ENCODE peak calls at places on chromosomes 6 and 20, in four cellular contexts. E is A549, H is uterus, A is upper lobe of right lung. Q is an unnamed sample.

GRCh38 chr20:38766071-38766470 is 17.8 kb downstream of the ACTR5 start:
- DNase-seq in E (no peak), A (no peak), H (no peak), Q (no peak)

GRCh38 chr20:24379116-24379927 is 90.1 kb upstream of the SYNDIG1 start:
- DNase-seq in E (peak), A (no peak), H (peak), Q (no peak)

GRCh38 chr6:36131517-36132220 is 1.4 kb downstream of the MAPK13 start:
- DNase-seq in H (peak), E (no peak), A (peak), Q (no peak)

GRCh38 chr20:63834545-63834880 is 3.4 kb upstream of the ZBTB46 start:
- DNase-seq in E (no peak), A (no peak), H (no peak), Q (no peak)

GRCh38 chr6:57242505-57242904 is 20.4 kb upstream of the RAB23 start:
- DNase-seq in A (no peak), E (peak), H (no peak), Q (no peak)

GRCh38 chr20:52529856-52530255 is 338.3 kb upstream of the ZFP64 start:
- DNase-seq in A (no peak), H (no peak), E (no peak), Q (no peak)

GRCh38 chr6:5055118-5055517 is 30.0 kb upstream of the PPP1R3G start:
- DNase-seq in A (no peak), H (no peak), E (no peak), Q (no peak)

GRCh38 chr6:5135783-5136376 is 50.7 kb downstream of the PPP1R3G start:
- DNase-seq in A (no peak), E (peak), H (no peak), Q (no peak)

GRCh38 chr6:44489912-44490604 is 102.6 kb downstream of the CDC5L start:
- DNase-seq in E (peak), A (no peak), H (peak), Q (no peak)

GRCh38 chr20:61967300-61967699 is 98.4 kb downstream of the TAF4 start:
- DNase-seq in A (no peak), E (no peak), H (no peak), Q (no peak)

GRCh38 chr6:138431276-138432062 is 27.4 kb downstream of the HEBP2 start:
- DNase-seq in E (no peak), A (no peak), H (no peak), Q (no peak)

GRCh38 chr6:148064406-148065134 is 278.1 kb upstream of the SASH1 start:
- DNase-seq in A (no peak), H (no peak), E (no peak), Q (no peak)

GRCh38 chr6:33728438-33728837 is 16.9 kb upstream of the UQCC2 start:
- DNase-seq in A (no peak), E (no peak), H (no peak), Q (no peak)

GRCh38 chr20:841568-842546 is 8.3 kb downstream of the FAM110A start:
- DNase-seq in A (peak), E (no peak), H (no peak), Q (no peak)

GRCh38 chr20:23049201-23049932 is at the start of gene THBD:
- DNase-seq in A (peak), H (peak), E (peak), Q (no peak)

GRCh38 chr20:9492067-9492466 is 22.3 kb upstream of the LAMP5 start:
- DNase-seq in H (no peak), E (no peak), A (no peak), Q (no peak)

GRCh38 chr6:38982470-38982869 is 66.1 kb upstream of the GLP1R start:
- DNase-seq in H (no peak), A (no peak), E (no peak), Q (no peak)

GRCh38 chr20:52105045-52105572 is 86.5 kb downstream of the ZFP64 start:
- DNase-seq in H (no peak), E (peak), A (peak), Q (peak)

DNA sequence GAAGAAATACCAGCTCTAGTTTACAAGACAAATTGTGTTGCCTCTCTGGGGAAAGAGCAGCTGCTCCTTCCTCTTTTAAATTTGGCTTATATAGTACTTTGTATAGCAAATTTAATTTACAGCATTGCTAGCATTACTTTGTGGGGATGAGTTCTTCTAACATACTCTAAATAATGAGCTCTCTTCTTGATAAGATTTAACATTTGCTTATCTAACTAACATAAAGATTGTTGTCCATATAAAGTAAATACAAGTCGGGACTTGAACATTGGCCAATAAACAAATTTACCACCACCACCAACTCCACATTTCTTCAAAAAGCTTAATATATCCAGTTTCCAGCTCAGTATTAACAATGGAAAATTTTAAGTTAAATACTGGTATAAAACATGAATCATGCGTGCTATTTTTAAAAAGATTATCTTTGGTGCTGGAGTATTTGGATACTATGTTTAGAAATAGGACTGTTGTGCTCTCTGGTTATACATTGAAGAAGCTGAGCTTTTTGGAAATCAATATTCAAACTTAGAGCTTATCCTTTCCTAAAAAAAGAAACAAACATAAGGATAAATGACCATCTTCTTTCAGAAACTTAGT is 1146.9 kb upstream of the GJE1 start:
- DNase-seq in E (no peak), H (no peak), A (no peak), Q (no peak)
- H3K27ac ChIP-seq in E (no peak), H (no peak), A (no peak), Q (no peak)

DNA sequence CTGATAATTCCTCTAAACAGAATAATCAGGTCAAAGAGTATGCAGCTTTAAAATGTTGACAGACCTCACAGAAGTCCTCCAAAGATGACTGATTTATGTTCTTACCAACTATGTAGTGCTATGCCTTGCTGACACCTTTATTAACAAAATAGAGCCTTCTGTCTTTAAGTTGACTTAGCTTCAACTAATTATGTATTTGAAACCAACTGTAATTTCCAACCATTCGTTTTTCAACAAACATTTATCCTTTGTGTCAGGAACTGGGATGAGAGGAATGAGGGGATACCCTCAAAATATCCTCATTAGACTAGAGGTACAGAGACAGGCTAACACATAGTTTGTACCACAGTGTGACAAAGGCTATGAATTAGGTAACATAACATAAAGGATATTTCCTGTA is 186.2 kb upstream of the ZNF217 start:
- DNase-seq in E (no peak), A (no peak), H (no peak), Q (no peak)
- H3K27ac ChIP-seq in E (no peak), A (no peak), H (no peak), Q (no peak)

DNA sequence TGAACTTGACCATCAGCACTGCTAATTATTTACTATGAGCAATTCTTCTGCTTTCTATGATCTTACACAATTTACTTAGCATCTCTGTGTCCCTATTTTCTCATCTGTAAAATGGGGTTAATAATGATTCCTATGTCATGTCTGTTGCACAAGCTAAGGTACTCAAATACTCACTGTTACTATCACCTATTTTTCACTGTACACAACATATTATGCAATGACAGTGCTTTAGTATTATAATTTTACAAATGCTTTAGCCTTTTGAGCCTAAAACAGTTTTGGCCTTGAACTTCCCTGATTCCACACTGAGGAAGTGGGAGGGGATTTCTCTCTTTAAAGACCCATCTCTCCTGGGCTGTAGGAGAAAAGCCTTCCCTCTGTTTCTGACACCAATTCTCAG is 36.9 kb upstream of the THEMIS start:
- DNase-seq in E (no peak), H (no peak), A (no peak), Q (no peak)
- H3K27ac ChIP-seq in E (no peak), H (no peak), A (no peak), Q (no peak)

DNA sequence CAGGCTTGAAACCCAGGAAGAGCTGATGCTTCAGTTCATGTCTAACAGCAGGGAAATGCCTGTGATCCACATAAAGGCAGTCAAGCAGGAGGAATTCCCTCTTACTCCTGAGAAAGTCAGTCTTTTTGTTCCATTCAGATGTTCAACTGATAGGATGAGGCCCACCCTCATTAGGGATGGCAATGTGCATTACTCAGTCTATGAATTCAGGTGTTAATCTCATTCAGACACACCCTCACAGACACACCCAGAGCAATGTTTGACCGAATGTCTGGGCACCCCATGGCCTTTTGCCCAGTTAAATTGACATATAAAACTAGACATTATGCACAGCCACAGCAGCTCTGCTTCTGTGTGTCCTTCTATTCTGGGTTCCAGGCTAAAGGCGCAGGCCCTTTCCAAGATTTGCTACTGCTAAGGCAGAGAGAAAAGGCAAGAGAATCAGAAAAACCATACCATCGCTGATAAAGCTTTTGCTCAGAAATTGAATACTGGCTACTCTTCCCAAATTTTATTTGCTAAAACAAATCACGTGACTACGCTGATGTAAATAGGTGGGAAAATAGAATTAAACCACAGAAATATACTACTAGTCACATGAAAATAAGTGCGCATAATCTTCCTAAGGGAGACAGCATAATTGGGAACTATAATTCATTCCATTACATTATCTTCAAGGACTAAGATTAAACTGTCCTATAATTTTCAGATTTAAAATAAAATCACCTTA is 625.0 kb upstream of the MAN1A1 start:
- DNase-seq in H (no peak), E (no peak), A (no peak), Q (no peak)
- H3K27ac ChIP-seq in H (no peak), E (no peak), A (no peak), Q (no peak)

GRCh38 chr6:134394905-134395304 is 77.0 kb upstream of the SGK1 start:
- DNase-seq in A (no peak), H (no peak), E (no peak), Q (no peak)

GRCh38 chr6:134400941-134401340 is 83.0 kb upstream of the SGK1 start:
- DNase-seq in E (no peak), A (no peak), H (no peak), Q (no peak)

GRCh38 chr6:134398453-134398852 is 80.5 kb upstream of the SGK1 start:
- DNase-seq in H (no peak), E (no peak), A (no peak), Q (no peak)

GRCh38 chr6:134394141-134394648 is 76.3 kb upstream of the SGK1 start:
- DNase-seq in A (no peak), E (no peak), H (no peak), Q (no peak)

DNA sequence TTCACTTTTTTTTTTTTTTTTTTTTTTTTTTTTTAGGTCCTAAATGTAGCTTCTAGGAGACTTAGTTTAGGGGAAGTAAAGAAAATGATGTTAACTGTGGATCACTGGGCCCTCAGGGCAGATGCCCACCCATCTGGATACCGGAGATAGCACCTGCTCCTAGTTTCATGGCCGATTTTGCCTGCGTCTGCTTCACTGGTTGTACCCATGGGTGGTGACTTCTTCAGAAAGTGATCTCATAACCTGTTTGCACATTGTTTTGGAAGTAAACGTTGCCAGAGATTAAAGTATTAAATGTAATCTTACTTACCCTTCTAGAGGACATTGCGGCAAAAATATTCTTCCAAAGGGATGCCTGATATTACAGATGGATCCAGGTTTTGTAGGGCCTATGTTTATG is 79.8 kb upstream of the SGK1 start:
- DNase-seq in E (no peak), A (no peak), H (no peak), Q (no peak)
- H3K27ac ChIP-seq in E (no peak), A (no peak), H (no peak), Q (no peak)

DNA sequence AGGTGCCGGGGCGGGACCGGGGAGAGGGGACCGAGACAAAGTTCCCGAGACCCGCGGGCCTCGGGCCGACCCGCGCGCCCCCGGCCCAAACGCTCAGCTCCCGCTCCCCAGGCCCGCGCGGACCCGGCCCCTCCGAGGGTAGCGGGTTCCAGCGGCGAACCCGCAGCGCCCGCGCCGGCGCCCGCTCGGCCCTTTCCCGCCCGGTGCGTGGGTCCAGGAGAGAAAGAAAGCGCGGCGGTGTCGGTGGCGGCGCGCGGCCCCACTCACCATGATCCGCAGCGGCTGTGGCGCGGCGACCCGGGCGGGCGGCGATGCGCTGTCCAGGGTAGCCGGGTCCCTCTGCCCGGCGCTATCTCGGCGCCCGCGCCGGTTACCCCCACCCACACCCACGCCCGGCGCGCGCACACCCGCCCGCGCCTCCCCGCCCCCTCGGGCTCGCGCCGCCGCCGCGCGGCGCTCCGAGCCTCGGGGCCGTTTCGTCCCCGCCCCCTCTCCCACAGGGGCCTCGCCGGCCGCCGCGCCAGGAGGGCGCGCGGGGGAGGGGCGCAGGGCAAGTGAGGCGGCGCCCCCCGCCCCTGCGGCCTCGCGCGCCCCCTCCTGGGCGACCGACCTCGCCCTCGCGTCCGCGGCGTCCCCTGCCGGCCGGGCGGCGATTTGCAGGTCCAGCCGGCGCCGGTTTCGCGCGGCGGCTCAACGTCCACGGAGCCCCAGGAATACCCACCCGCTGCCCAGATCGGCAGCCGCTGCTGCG is at the start of gene ELOVL2:
- DNase-seq in E (peak), H (no peak), A (peak), Q (no peak)
- H3K27ac ChIP-seq in E (peak), H (no peak), A (no peak), Q (no peak)

GRCh38 chr20:6600336-6600735 is 167.2 kb upstream of the BMP2 start:
- DNase-seq in H (no peak), E (no peak), A (no peak), Q (no peak)

GRCh38 chr20:6604179-6604578 is 163.3 kb upstream of the BMP2 start:
- DNase-seq in H (no peak), A (no peak), E (no peak), Q (no peak)

GRCh38 chr20:6595704-6596103 is 171.8 kb upstream of the BMP2 start:
- DNase-seq in E (no peak), H (no peak), A (no peak), Q (no peak)

GRCh38 chr20:6599876-6600275 is 167.6 kb upstream of the BMP2 start:
- DNase-seq in H (no peak), E (no peak), A (no peak), Q (no peak)
- H3K27ac ChIP-seq in H (no peak), E (no peak), A (no peak), Q (no peak)

GRCh38 chr6:13027200-13027599 is 301.1 kb downstream of the TBC1D7 start:
- DNase-seq in A (no peak), H (no peak), E (no peak), Q (no peak)

GRCh38 chr6:13024616-13025015 is 303.7 kb downstream of the TBC1D7 start:
- DNase-seq in A (no peak), H (no peak), E (no peak), Q (no peak)

GRCh38 chr6:13030421-13030820 is 297.9 kb downstream of the TBC1D7 start:
- DNase-seq in H (no peak), A (no peak), E (no peak), Q (no peak)

GRCh38 chr6:13026557-13026956 is 301.8 kb downstream of the TBC1D7 start:
- DNase-seq in H (no peak), A (no peak), E (no peak), Q (no peak)

GRCh38 chr6:13026100-13026499 is 302.2 kb downstream of the TBC1D7 start:
- DNase-seq in H (no peak), A (no peak), E (no peak), Q (no peak)
- H3K27ac ChIP-seq in H (no peak), A (no peak), E (no peak), Q (no peak)

Q was measured in substantia nigra.